ENCODE peak calls at places on chromosomes 7 and 10, in five cellular contexts. N is left lung, L is BE2C, K is DND-41, C is vagina. I is an unnamed sample. For H3K4me1, the result is how much of the 10 kb centered on the place peaks cover.

GRCh38 chr10:80283119-80283518 is 6.3 kb downstream of the MAT1A start:
- DNase-seq in N (no peak), L (no peak), K (no peak), C (no peak), I (no peak)

GRCh38 chr10:13890617-13891541 is 304.1 kb downstream of the PRPF18 start:
- DNase-seq in N (no peak), L (no peak), K (no peak), C (no peak), I (no peak)

GRCh38 chr10:109934958-109935793 is 11.9 kb upstream of the XPNPEP1 start:
- DNase-seq in N (no peak), L (no peak), K (peak), C (no peak), I (no peak)

GRCh38 chr10:132320776-132321469 is 11.1 kb upstream of the LRRC27 start:
- DNase-seq in N (no peak), L (no peak), K (no peak), C (no peak), I (peak)

GRCh38 chr7:118288098-118288497 is 63.6 kb downstream of the ANKRD7 start:
- DNase-seq in N (no peak), L (no peak), K (no peak), C (no peak), I (no peak)

GRCh38 chr7:128899392-128899791 is 11.1 kb downstream of the KCP start:
- DNase-seq in N (no peak), L (no peak), K (no peak), C (no peak), I (no peak)

GRCh38 chr7:13945670-13946069 is 43.8 kb downstream of the ETV1 start:
- DNase-seq in N (no peak), L (peak), K (no peak), C (no peak), I (no peak)

GRCh38 chr7:38893061-38893460 is 15.9 kb downstream of the VPS41 start:
- DNase-seq in N (no peak), L (no peak), K (no peak), C (no peak), I (no peak)

GRCh38 chr10:70997236-70997635 is 108.9 kb upstream of the PCBD1 start:
- DNase-seq in N (no peak), L (no peak), K (no peak), C (no peak), I (peak)

GRCh38 chr10:33067481-33067880 is 109.5 kb upstream of the ITGB1 start:
- DNase-seq in N (no peak), L (no peak), K (no peak), C (no peak), I (no peak)

GRCh38 chr10:33067917-33068316 is 109.9 kb upstream of the ITGB1 start:
- DNase-seq in N (no peak), L (no peak), K (no peak), C (no peak), I (no peak)

GRCh38 chr10:33065111-33065510 is 107.1 kb upstream of the ITGB1 start:
- DNase-seq in N (no peak), L (no peak), K (no peak), C (no peak), I (no peak)

GRCh38 chr10:33064706-33065105 is 106.7 kb upstream of the ITGB1 start:
- DNase-seq in N (no peak), L (no peak), K (no peak), C (no peak), I (no peak)

DNA sequence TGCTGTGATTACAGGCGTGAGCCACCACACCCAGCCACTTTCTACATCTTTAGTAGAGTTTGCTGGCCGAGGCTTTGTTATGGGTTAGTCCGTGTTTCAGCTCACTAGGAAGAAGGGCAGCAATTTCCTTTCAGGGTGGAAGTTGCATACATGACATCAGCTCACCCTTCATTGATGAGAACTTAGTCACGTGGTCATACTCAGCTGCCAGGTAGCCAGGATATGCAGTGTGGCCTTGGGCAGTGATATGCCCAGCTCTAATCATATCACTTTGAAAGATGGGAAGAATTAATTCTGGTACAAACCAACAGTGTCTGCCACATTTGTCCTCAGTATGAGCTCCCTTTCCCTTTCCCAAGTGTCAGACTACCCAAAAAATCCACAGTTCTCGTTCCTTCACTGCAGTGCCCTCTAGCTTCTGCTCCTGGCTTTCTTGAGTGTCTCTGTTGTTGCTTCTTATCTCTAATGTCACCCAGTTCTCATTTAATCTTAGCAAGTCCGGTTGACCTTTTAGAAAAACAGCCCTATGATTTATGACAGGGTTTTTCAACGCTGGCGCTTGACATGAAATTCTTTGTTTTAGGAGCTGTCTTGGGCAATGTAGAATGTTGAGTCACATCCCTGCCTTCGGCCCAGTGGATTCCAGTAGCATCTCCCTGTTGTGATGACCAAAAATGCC is 108.7 kb upstream of the ITGB1 start:
- DNase-seq in N (no peak), L (no peak), K (no peak), C (no peak), I (no peak)
- TF ChIP-seq CTCF in N (no peak), L (peak), K (peak), C (no peak), I (no peak)

DNA sequence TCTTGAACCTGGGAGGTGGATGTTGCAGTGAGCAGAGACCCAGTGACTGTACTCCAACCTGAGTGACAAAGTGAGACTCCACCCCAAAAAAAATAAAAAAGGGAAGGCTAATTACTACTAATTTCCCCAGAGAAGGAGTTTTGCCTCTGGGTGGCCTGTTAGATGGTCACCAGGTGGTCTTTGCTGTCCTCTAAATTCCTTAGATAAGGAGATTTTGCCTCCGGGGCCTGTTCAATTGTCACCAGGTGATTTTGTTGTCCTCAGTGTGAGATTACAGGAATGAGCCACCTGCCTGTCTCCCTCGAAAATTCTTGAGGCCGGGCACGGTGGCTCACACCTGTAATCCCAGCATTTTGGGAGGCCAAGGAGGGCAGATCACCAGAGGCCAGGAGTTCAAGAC is 24.4 kb upstream of the ZMIZ2 start:
- DNase-seq in N (no peak), L (no peak), K (no peak), C (no peak), I (peak)
- H3K4me1 ChIP-seq in N (under half), L (under half), K (under half), C (under half), I (under half)

GRCh38 chr7:50768470-50769159 is 14.1 kb downstream of the GRB10 start:
- DNase-seq in N (no peak), L (no peak), K (no peak), C (no peak), I (no peak)
- H3K4me3 ChIP-seq in N (no peak), L (no peak), K (no peak), C (no peak), I (no peak)

DNA sequence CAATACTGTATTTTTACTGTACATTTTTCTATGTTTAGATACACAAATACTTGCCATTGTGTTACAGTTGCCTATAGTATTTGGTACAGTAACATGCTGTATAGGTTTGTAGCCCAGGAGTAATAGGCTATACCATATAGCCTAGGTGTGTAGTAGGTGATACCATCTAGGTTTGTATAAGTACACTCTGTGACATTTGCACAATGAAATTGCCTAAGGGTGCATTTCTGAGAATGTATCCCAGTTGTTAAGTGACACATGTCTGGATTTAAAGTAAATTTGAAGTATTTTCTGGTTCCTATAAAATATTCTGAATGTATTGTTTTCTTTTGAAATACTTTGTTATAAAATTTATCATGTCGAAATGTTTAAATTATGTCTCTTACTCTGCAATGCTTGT is 7.2 kb downstream of the CDK14 start:
- DNase-seq in N (no peak), L (no peak), K (no peak), C (no peak), I (no peak)
- TF ChIP-seq CTCF in N (no peak), L (no peak), K (no peak), C (no peak), I (no peak)